ENCODE peak calls at places on chromosome 2, in six cellular contexts. E is tibial artery, M is heart left ventricle, Z is AG09319, J is sigmoid colon, X is kidney. P is an unnamed sample.
A peak's percentile ranks its signal among the peaks of the same experiment; 100 is the strongest.

GRCh38 chr2:109209941-109210340 is 80.9 kb downstream of the SH3RF3 start:
- DNase-seq in E (no peak), M (no peak), Z (no peak), J (no peak), X (no peak), P (no peak)

GRCh38 chr2:14454102-14454676 is 178.3 kb upstream of the LRATD1 start:
- DNase-seq in E (no peak), M (no peak), Z (no peak), J (no peak), X (no peak), P (no peak)

GRCh38 chr2:25483584-25484266 is 142.0 kb upstream of the DNMT3A start:
- DNase-seq in E (no peak), M (no peak), Z (no peak), J (no peak), X (no peak), P (no peak)

GRCh38 chr2:183868707-183869106 is 729.6 kb upstream of the ZNF804A start:
- DNase-seq in E (no peak), M (no peak), Z (no peak), J (no peak), X (no peak), P (no peak)

GRCh38 chr2:65974067-65974723 is 460.7 kb upstream of the MEIS1 start:
- DNase-seq in E (no peak), M (no peak), Z (no peak), J (no peak), X (no peak), P (no peak)

GRCh38 chr2:215540646-215541045 is 104.8 kb upstream of the FN1 start:
- DNase-seq in E (no peak), M (no peak), Z (peak; percentile 79), J (no peak), X (no peak), P (no peak)

GRCh38 chr2:121972203-121972602 is 216.8 kb downstream of the TSN start:
- DNase-seq in E (no peak), M (no peak), Z (no peak), J (no peak), X (no peak), P (no peak)

GRCh38 chr2:190136259-190136658 is 73.7 kb upstream of the MSTN start:
- DNase-seq in E (no peak), M (no peak), Z (no peak), J (no peak), X (no peak), P (no peak)

GRCh38 chr2:175036582-175037018 is 31.4 kb upstream of the CHN1 start:
- DNase-seq in E (no peak), M (no peak), Z (no peak), J (no peak), X (no peak), P (peak; percentile 43)

GRCh38 chr2:166092889-166093288 is 34.9 kb downstream of the SCN1A start:
- DNase-seq in E (no peak), M (no peak), Z (no peak), J (no peak), X (no peak), P (no peak)

GRCh38 chr2:29462293-29462692 is 347.1 kb downstream of the CLIP4 start:
- DNase-seq in E (no peak), M (no peak), Z (no peak), J (no peak), X (no peak), P (no peak)

GRCh38 chr2:33929467-33929866 is 330.4 kb upstream of the FAM98A start:
- DNase-seq in E (no peak), M (no peak), Z (no peak), J (no peak), X (no peak), P (peak; percentile 25)

DNA sequence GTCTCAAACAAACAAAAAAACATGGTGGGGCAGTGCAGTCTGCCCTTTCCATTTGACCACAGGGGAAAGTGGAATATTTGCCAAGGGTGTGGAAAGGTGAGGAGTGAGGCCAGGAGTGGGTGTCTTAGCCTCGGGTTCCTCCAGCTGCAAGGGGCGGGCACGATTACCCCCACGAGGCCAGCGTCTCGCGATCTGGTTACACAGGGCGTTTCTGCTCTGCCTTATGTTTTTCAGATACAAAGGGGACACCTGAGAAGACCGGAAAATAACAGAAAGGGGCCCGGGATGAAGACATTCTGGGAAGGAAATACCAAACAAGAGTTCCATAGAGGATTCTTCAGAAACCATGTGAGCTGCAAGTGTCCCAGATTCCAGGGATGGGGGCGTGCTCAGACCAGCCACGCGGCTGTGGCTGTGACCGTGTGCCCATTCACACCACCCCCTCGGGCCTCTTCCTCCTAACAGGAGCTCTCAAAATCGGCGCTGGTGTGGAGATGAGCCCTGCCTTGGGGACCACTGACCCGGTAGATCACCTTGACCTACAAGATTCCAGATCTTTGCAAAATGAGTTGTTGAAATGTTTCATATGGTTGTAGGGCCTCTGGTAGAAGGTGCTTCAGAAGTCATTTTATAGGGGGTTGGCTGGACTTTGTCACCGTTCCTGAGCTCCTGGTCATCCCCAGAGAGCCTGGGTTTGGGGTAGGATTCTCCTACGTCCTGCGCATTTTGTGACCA is 34.2 kb downstream of the FAM178B start:
- DNase-seq in E (no peak), M (no peak), Z (no peak), J (peak; percentile 65), X (no peak), P (no peak)
- TF ChIP-seq CTCF in E (no peak), M (no peak), Z (no peak), J (no peak), X (no peak), P (no peak)

GRCh38 chr2:118539290-118539689 is 308.2 kb downstream of the EN1 start:
- DNase-seq in E (no peak), M (no peak), Z (no peak), J (no peak), X (no peak), P (no peak)

GRCh38 chr2:118536306-118536705 is 311.1 kb downstream of the EN1 start:
- DNase-seq in E (no peak), M (no peak), Z (no peak), J (no peak), X (no peak), P (no peak)

GRCh38 chr2:118535818-118536212 is 311.6 kb downstream of the EN1 start:
- DNase-seq in E (no peak), M (no peak), Z (no peak), J (no peak), X (no peak), P (no peak)

GRCh38 chr2:118530976-118531375 is 316.5 kb downstream of the EN1 start:
- DNase-seq in E (no peak), M (no peak), Z (no peak), J (no peak), X (no peak), P (no peak)

GRCh38 chr2:118535171-118535817 is 312.2 kb downstream of the EN1 start:
- DNase-seq in E (no peak), M (no peak), Z (no peak), J (no peak), X (no peak), P (no peak)
- TF ChIP-seq CTCF in E (no peak), M (no peak), Z (no peak), J (no peak), X (no peak), P (no peak)

DNA sequence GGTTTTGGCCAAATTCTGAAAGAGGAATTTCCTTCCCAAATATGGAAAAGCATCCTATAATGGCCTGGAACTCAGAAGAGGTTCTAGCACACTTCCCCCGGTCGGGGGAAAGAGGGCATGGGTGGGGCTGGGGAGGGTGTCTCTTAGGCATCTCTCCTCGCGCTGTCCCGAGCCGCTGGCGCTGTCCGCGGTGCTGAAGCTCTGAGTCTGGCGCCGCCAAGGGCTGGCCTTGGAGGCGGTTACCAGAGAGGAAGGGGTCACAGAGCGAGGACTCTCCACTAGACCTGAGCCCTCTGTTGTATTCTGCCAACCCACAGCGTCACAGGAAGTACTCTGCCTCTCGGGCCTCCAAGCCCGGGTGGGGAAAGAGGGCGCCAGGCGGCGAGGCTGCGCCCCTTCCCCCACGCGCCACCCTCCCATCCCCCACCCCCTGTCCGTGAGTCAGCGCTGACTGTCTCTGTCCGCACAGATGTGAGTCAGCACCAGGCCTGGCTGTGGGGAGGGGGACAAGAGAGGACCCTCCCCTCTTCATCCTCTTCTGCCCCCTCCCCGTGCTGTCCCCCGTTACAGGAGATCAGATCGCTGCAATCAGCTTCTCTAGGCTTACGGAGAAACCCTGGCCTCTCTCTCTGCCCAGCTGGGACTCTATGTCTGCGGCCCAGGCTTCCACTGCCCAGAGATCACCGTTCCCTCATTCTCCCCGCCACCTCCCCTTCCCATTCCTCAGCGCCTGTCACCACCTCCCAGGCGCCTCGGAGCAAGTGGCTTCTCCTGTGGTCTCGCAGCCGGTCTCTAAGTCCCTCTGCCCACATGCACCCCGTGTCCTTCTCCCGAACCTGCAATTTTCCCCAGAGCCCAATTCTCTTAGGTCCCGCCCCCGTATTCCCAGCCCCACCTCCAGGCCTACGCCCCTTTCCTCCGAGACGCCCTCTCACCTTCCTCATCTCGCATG is 783 bp downstream of the PTPRN start:
- DNase-seq in E (no peak), M (peak; percentile 66), Z (no peak), J (no peak), X (no peak), P (peak; percentile 86)
- TF ChIP-seq CTCF in E (no peak), M (no peak), Z (no peak), J (no peak), X (no peak), P (no peak)

GRCh38 chr2:75709297-75709696 is 1.4 kb downstream of the GCFC2 start:
- DNase-seq in E (no peak), M (no peak), Z (no peak), J (no peak), X (no peak), P (no peak)

GRCh38 chr2:75707901-75708300 is 2.8 kb downstream of the GCFC2 start:
- DNase-seq in E (no peak), M (no peak), Z (no peak), J (no peak), X (no peak), P (no peak)

GRCh38 chr2:75710220-75710576 is 517 bp downstream of the GCFC2 start:
- DNase-seq in E (no peak), M (no peak), Z (no peak), J (no peak), X (no peak), P (no peak)

GRCh38 chr2:75705921-75706320 is 4.8 kb downstream of the GCFC2 start:
- DNase-seq in E (no peak), M (no peak), Z (no peak), J (no peak), X (no peak), P (no peak)

GRCh38 chr2:75710577-75711253 is at the start of gene GCFC2:
- DNase-seq in E (peak; percentile 92), M (peak; percentile 92), Z (peak; percentile 58), J (peak; percentile 93), X (peak; percentile 94), P (peak; percentile 93)
- TF ChIP-seq CTCF in E (peak; percentile 35), M (peak; percentile 66), Z (peak; percentile 40), J (peak; percentile 30), X (peak; percentile 33), P (no peak)

GRCh38 chr2:152715854-152716428 is 1.3 kb downstream of the PRPF40A start:
- DNase-seq in E (no peak), M (no peak), Z (no peak), J (no peak), X (no peak), P (no peak)
- TF ChIP-seq CTCF in E (no peak), M (no peak), Z (peak; percentile 29), J (no peak), X (no peak), P (peak; percentile 49)